ENCODE peak calls at places on chromosomes 5 and 9, in four cellular contexts. B is AG08395, D is amniotic stem cell, F is PC-9. X is an unnamed sample.

GRCh38 chr5:164498393-164498792 is 993.0 kb downstream of the MAT2B start:
- DNase-seq in F (no peak), B (no peak), D (no peak), X (no peak)

GRCh38 chr5:124519396-124519795 is 227.0 kb downstream of the ZNF608 start:
- DNase-seq in F (no peak), D (peak), B (peak), X (peak)

GRCh38 chr9:33823801-33824200 is 6.8 kb downstream of the UBE2R2 start:
- DNase-seq in B (no peak), F (no peak), D (no peak), X (no peak)

GRCh38 chr5:151094054-151094858 is 13.4 kb upstream of the TNIP1 start:
- DNase-seq in B (no peak), D (no peak), F (no peak), X (no peak)

GRCh38 chr5:34686762-34687268 is 30.7 kb downstream of the RAI14 start:
- DNase-seq in B (peak), D (peak), F (peak), X (peak)

GRCh38 chr9:132144708-132145365 is 17.0 kb upstream of the NTNG2 start:
- DNase-seq in B (no peak), D (no peak), F (no peak), X (peak)

GRCh38 chr9:20658677-20659473 is 25.2 kb upstream of the FOCAD start:
- DNase-seq in D (no peak), F (no peak), B (no peak), X (no peak)

GRCh38 chr9:26243722-26244121 is 565.5 kb upstream of the TUSC1 start:
- DNase-seq in B (peak), F (no peak), D (no peak), X (peak)

GRCh38 chr9:77598510-77598909 is 49.6 kb downstream of the GNA14 start:
- DNase-seq in B (peak), F (no peak), D (no peak), X (peak)

GRCh38 chr9:37650873-37651768 is at the start of gene FRMPD1:
- DNase-seq in D (no peak), F (peak), B (peak), X (no peak)

GRCh38 chr5:62326302-62326701 is 20.3 kb downstream of the KIF2A start:
- DNase-seq in F (no peak), D (no peak), B (no peak), X (no peak)

X was measured in AG04450.